ENCODE peak calls at places on chromosomes 11 and 22, in nine cellular contexts. O is endothelial cell; Q is HEK293T; G is mesothelial cell of epicardium; M is activated naive CD8-positive, alpha-beta T cell treated with anti-CD3 and anti-CD28 coated beads, Interleukin-2, amount 50 U/mL, for 24 hours; A is kidney tubule cell; K is posterior vena cava; I is iPS DF 6.9; N is cerebellar cortex. C is an unnamed sample.

GRCh38 chr22:21760640-21761039 is 25.0 kb upstream of the YPEL1 start:
- DNase-seq in O (no peak), Q (no peak), G (no peak), M (no peak), A (no peak), K (no peak), I (no peak), N (no peak), C (no peak)

GRCh38 chr11:2528301-2529050 is 83.7 kb downstream of the KCNQ1 start:
- DNase-seq in O (no peak), Q (no peak), G (no peak), M (no peak), A (no peak), K (peak; percentile 76), I (no peak), N (no peak), C (no peak)

GRCh38 chr11:63761870-63762661 is 6.5 kb downstream of the ZFTA start:
- DNase-seq in O (peak; percentile 35), Q (no peak), G (no peak), M (no peak), A (no peak), K (peak; percentile 81), I (no peak), N (no peak), C (peak; percentile 96)

GRCh38 chr22:23067691-23068090 is 2.6 kb upstream of the GNAZ start:
- DNase-seq in O (peak; percentile 1), Q (no peak), G (no peak), M (no peak), A (no peak), K (peak; percentile 9), I (no peak), N (no peak), C (no peak)

GRCh38 chr11:66221726-66222236 is 46.7 kb upstream of the RAB1B start:
- DNase-seq in O (no peak), Q (no peak), G (no peak), M (peak; percentile 10), A (peak; percentile 58), K (peak; percentile 59), I (no peak), N (no peak), C (no peak)

GRCh38 chr11:96259053-96259837 is 83.8 kb downstream of the MAML2 start:
- DNase-seq in O (no peak), Q (no peak), G (no peak), M (no peak), A (peak; percentile 93), K (no peak), I (no peak), N (no peak), C (no peak)

GRCh38 chr22:47127441-47127871 is 365.0 kb downstream of the TBC1D22A start:
- DNase-seq in O (no peak), Q (no peak), G (no peak), M (no peak), A (no peak), K (peak; percentile 73), I (no peak), N (no peak), C (no peak)

GRCh38 chr22:37983860-37984791 is at the start of gene SOX10:
- DNase-seq in O (no peak), Q (no peak), G (no peak), M (no peak), A (no peak), K (no peak), I (no peak), N (no peak), C (peak; percentile 67)

GRCh38 chr11:2885676-2886081 is at the start of gene CDKN1C:
- DNase-seq in O (peak; percentile 85), Q (peak; percentile 84), G (peak; percentile 91), M (peak; percentile 78), A (peak; percentile 80), K (peak; percentile 95), I (no peak), N (peak; percentile 52), C (peak; percentile 88)

GRCh38 chr11:73989156-73989555 is 6.5 kb upstream of the UCP2 start:
- DNase-seq in O (no peak), Q (no peak), G (no peak), M (no peak), A (no peak), K (no peak), I (no peak), N (no peak), C (no peak)

GRCh38 chr11:115060840-115061239 is 382.5 kb downstream of the NXPE2 start:
- DNase-seq in O (no peak), Q (no peak), G (no peak), M (no peak), A (no peak), K (no peak), I (no peak), N (no peak), C (no peak)

GRCh38 chr11:45149483-45150056 is 3.1 kb downstream of the PRDM11 start:
- DNase-seq in O (no peak), Q (no peak), G (no peak), M (no peak), A (no peak), K (no peak), I (no peak), N (no peak), C (no peak)

GRCh38 chr11:117195761-117196160 is 3.4 kb upstream of the TAGLN start:
- DNase-seq in O (no peak), Q (no peak), G (no peak), M (no peak), A (no peak), K (no peak), I (no peak), N (no peak), C (no peak)

GRCh38 chr11:7967826-7968225 is 2.6 kb upstream of the NLRP10 start:
- DNase-seq in O (no peak), Q (no peak), G (no peak), M (no peak), A (no peak), K (no peak), I (no peak), N (no peak), C (no peak)

GRCh38 chr22:38034278-38034882 is 22.8 kb upstream of the PICK1 start:
- DNase-seq in O (peak; percentile 29), Q (peak; percentile 63), G (no peak), M (no peak), A (peak; percentile 76), K (peak; percentile 92), I (peak; percentile 43), N (peak; percentile 58), C (peak; percentile 84)

GRCh38 chr11:125621995-125622394 is 3.0 kb upstream of the CHEK1 start:
- DNase-seq in O (no peak), Q (no peak), G (no peak), M (no peak), A (peak; percentile 40), K (no peak), I (no peak), N (no peak), C (no peak)

GRCh38 chr11:83092488-83093384 is 21.0 kb upstream of the RAB30 start:
- DNase-seq in O (no peak), Q (no peak), G (no peak), M (no peak), A (peak; percentile 74), K (no peak), I (no peak), N (no peak), C (no peak)

GRCh38 chr11:46120711-46121327 is 435 bp downstream of the PHF21A start:
- DNase-seq in O (peak; percentile 47), Q (peak; percentile 27), G (peak; percentile 59), M (peak; percentile 26), A (peak; percentile 76), K (no peak), I (no peak), N (peak; percentile 87), C (peak; percentile 91)

GRCh38 chr11:104713366-104713765 is 184.9 kb downstream of the CASP12 start:
- DNase-seq in O (no peak), Q (no peak), G (no peak), M (no peak), A (no peak), K (no peak), I (no peak), N (no peak), C (no peak)